ENCODE peak calls at places on chromosomes 1 and 21, in ten cellular contexts. F, G, V, Y, M, E, K, C, L and J are unnamed samples.
A peak's percentile ranks its signal among the peaks of the same experiment; 100 is the strongest.

GRCh38 chr1:71695820-71696219 is 586.5 kb downstream of the NEGR1 start:
- DNase-seq in F (no peak), G (no peak), V (no peak), Y (no peak), M (no peak), E (no peak), K (no peak), C (peak; percentile 41), L (no peak), J (no peak)

GRCh38 chr1:206579747-206580437 is 32.4 kb downstream of the EIF2D start:
- DNase-seq in F (no peak), G (no peak), V (no peak), Y (peak; percentile 86), M (no peak), E (peak; percentile 70), K (peak; percentile 84), C (no peak), L (peak; percentile 89), J (no peak)

GRCh38 chr21:36069713-36070573 is at the start of gene CBR1:
- DNase-seq in F (peak; percentile 95), G (peak; percentile 69), V (no peak), Y (peak; percentile 96), M (peak; percentile 72), E (peak; percentile 84), K (peak; percentile 82), C (peak; percentile 96), L (peak; percentile 98), J (peak; percentile 96)

GRCh38 chr1:26961826-26962225 is 1.6 kb upstream of the KDF1 start:
- DNase-seq in F (no peak), G (peak; percentile 98), V (no peak), Y (no peak), M (no peak), E (no peak), K (no peak), C (peak; percentile 98), L (no peak), J (no peak)

GRCh38 chr1:101185421-101185820 is 51.4 kb upstream of the S1PR1 start:
- DNase-seq in F (no peak), G (no peak), V (no peak), Y (no peak), M (no peak), E (no peak), K (no peak), C (no peak), L (no peak), J (no peak)

GRCh38 chr1:183191833-183192232 is 5.8 kb downstream of the LAMC2 start:
- DNase-seq in F (no peak), G (peak; percentile 69), V (no peak), Y (no peak), M (no peak), E (no peak), K (no peak), C (peak; percentile 74), L (no peak), J (no peak)

GRCh38 chr1:53091841-53092645 is 30.0 kb downstream of the PODN start:
- DNase-seq in F (peak; percentile 55), G (no peak), V (no peak), Y (no peak), M (no peak), E (no peak), K (no peak), C (no peak), L (no peak), J (peak; percentile 38)

GRCh38 chr1:13731897-13732296 is 31.9 kb downstream of the PRDM2 start:
- DNase-seq in F (no peak), G (no peak), V (no peak), Y (no peak), M (no peak), E (no peak), K (no peak), C (no peak), L (no peak), J (no peak)

GRCh38 chr1:6471086-6471841 is 5.3 kb upstream of the TNFRSF25 start:
- DNase-seq in F (no peak), G (no peak), V (no peak), Y (peak; percentile 90), M (no peak), E (no peak), K (no peak), C (no peak), L (peak; percentile 72), J (no peak)

GRCh38 chr1:6470132-6471085 is 4.4 kb upstream of the TNFRSF25 start:
- DNase-seq in F (no peak), G (no peak), V (no peak), Y (no peak), M (no peak), E (no peak), K (no peak), C (no peak), L (peak; percentile 78), J (no peak)

GRCh38 chr1:6473156-6473555 is 7.2 kb upstream of the TNFRSF25 start:
- DNase-seq in F (no peak), G (no peak), V (no peak), Y (no peak), M (no peak), E (no peak), K (no peak), C (no peak), L (peak; percentile 79), J (no peak)

GRCh38 chr1:6472391-6472790 is 6.4 kb upstream of the TNFRSF25 start:
- DNase-seq in F (no peak), G (no peak), V (no peak), Y (no peak), M (no peak), E (no peak), K (no peak), C (no peak), L (no peak), J (no peak)

DNA sequence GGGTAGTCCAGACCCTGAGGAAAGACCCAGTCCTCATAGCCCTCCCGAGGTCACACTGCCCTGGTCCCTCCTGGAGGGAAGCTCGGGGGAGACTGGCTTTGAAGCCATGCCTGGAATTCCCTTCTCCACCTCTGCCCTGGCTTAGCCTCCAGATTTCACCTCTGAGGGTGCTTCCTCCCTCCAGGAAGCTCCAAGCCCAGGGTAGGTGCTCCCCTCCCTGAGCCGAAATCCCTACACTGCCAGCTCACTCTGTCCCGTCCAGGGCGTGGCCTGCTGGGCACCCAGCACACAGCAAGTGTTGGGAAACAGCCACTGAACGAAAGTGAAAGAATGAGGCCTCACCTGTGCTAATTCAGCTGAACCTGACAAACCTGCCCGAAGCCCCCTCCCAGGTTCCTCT is 6.0 kb upstream of the TNFRSF25 start:
- DNase-seq in F (no peak), G (no peak), V (no peak), Y (peak; percentile 89), M (no peak), E (no peak), K (no peak), C (no peak), L (peak; percentile 79), J (no peak)
- H3K27ac ChIP-seq in F (no peak overlapping the region), G (no peak overlapping the region), V (no peak overlapping the region), Y (peak overlapping the region; percentile 89), M (no peak overlapping the region), E (no peak overlapping the region), K (no peak overlapping the region), C (no peak overlapping the region), L (no peak overlapping the region), J (no peak overlapping the region)

GRCh38 chr1:211741799-211742198 is 66.4 kb upstream of the NEK2 start:
- DNase-seq in F (no peak), G (no peak), V (no peak), Y (no peak), M (no peak), E (no peak), K (no peak), C (no peak), L (no peak), J (no peak)

GRCh38 chr1:211742889-211743529 is 67.6 kb upstream of the NEK2 start:
- DNase-seq in F (no peak), G (no peak), V (no peak), Y (no peak), M (no peak), E (no peak), K (no peak), C (no peak), L (no peak), J (no peak)

GRCh38 chr1:211741116-211741515 is 65.7 kb upstream of the NEK2 start:
- DNase-seq in F (no peak), G (no peak), V (no peak), Y (no peak), M (no peak), E (no peak), K (no peak), C (no peak), L (no peak), J (no peak)

GRCh38 chr1:211739671-211740411 is 64.4 kb upstream of the NEK2 start:
- DNase-seq in F (no peak), G (no peak), V (no peak), Y (no peak), M (no peak), E (no peak), K (no peak), C (no peak), L (no peak), J (no peak)

GRCh38 chr1:211742272-211742671 is 66.9 kb upstream of the NEK2 start:
- DNase-seq in F (no peak), G (no peak), V (no peak), Y (no peak), M (no peak), E (no peak), K (no peak), C (no peak), L (no peak), J (no peak)
- H3K27ac ChIP-seq in F (no peak overlapping the region), G (no peak overlapping the region), V (no peak overlapping the region), Y (no peak overlapping the region), M (no peak overlapping the region), E (no peak overlapping the region), K (no peak overlapping the region), C (no peak overlapping the region), L (no peak overlapping the region), J (peak overlapping the region; percentile 87)

DNA sequence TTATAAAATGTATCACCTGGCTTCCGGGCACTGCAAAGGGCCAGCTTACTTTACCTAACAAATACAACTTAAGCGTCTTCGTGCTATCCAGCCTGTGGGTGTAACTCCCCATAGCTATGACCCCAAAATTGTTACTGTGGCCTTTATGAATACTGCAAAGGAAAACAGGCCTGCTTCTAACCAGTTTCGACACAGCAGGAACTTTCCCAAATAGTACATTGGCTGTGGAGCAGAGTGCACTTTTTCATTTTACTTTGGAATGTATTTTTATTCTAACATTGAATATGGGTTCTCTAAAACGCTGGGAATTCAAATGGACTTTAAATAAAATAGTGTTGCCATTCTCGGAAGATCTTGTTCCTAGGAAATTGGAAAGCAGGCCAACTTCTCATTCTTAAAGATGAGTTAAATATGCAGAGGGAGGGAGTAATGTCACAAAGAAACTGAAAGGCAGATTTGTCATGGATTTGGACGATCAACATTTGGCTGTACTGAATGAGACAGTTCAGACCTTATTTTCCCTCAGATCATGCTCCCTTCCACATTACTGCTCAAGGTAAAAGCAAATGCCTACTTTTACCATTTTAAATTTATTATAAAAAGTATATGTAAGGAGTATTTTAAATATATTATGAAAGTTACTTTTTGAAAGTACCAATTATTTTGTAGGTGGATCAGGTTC is 39.7 kb upstream of the ARHGAP29 start:
- DNase-seq in F (no peak), G (no peak), V (no peak), Y (no peak), M (no peak), E (no peak), K (no peak), C (peak; percentile 74), L (no peak), J (no peak)
- H3K27ac ChIP-seq in F (no peak overlapping the region), G (no peak overlapping the region), V (peak overlapping the region; percentile 44), Y (peak overlapping the region; percentile 30), M (no peak overlapping the region), E (no peak overlapping the region), K (no peak overlapping the region), C (no peak overlapping the region), L (no peak overlapping the region), J (no peak overlapping the region)

DNA sequence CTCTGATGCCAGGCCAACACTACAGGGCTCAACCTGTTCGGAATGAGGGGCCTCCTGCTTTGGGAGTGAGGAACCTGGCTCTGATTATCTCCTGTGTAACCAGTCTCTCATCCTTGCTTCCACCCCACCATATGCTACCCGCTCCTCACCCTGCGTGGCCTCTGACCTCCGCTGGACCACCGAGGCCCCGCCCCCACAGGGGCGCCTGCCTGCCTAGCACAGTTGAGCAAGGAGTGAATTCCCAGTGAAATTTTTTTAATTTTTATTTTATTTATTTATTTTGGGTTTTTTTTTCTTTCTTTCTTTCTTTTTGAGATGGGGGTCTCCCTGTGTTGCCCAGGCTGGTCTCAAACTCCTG is 1.9 kb upstream of the GNB1 start:
- DNase-seq in F (no peak), G (no peak), V (no peak), Y (no peak), M (peak; percentile 3), E (no peak), K (no peak), C (no peak), L (peak; percentile 62), J (no peak)
- H3K27ac ChIP-seq in F (no peak overlapping the region), G (no peak overlapping the region), V (peak overlapping the region; percentile 94), Y (peak overlapping the region; percentile 93), M (no peak overlapping the region), E (no peak overlapping the region), K (peak overlapping the region; percentile 93), C (no peak overlapping the region), L (no peak overlapping the region), J (peak overlapping the region; percentile 90)